ENCODE peak calls at places on chromosome 17, in four cellular contexts. O is HCT116, Z is K562, B is H1. C is an unnamed sample.
A peak's percentile ranks its signal among the peaks of the same experiment; 100 is the strongest.

GRCh38 chr17:63838586-63839184 is 3.8 kb downstream of the SMARCD2 start:
- DNase-seq in B (no peak), Z (no peak), O (no peak), C (no peak)

GRCh38 chr17:44795928-44796327 is 34.2 kb downstream of the GJC1 start:
- DNase-seq in Z (no peak), O (no peak), B (no peak), C (no peak)

GRCh38 chr17:6531575-6531974 is 24.8 kb downstream of the PITPNM3 start:
- DNase-seq in O (no peak), Z (no peak), B (no peak), C (no peak)

GRCh38 chr17:80095038-80095843 is 6.1 kb upstream of the GAA start:
- DNase-seq in Z (no peak), O (no peak), B (peak; percentile 46), C (no peak)

GRCh38 chr17:45226620-45227019 is 4.9 kb downstream of the FMNL1 start:
- DNase-seq in B (no peak), O (no peak), Z (no peak), C (no peak)

GRCh38 chr17:50051082-50051576 is 4.8 kb upstream of the ITGA3 start:
- DNase-seq in Z (peak; percentile 67), B (no peak), O (peak; percentile 96), C (no peak)

GRCh38 chr17:57035971-57036481 is 49.0 kb upstream of the AKAP1 start:
- DNase-seq in O (no peak), Z (no peak), B (no peak), C (no peak)

GRCh38 chr17:32943647-32944191 is 15.8 kb downstream of the TMEM98 start:
- DNase-seq in Z (no peak), O (no peak), B (no peak), C (no peak)

GRCh38 chr17:55200904-55201608 is 63.7 kb upstream of the HLF start:
- DNase-seq in Z (no peak), O (no peak), B (no peak), C (no peak)

GRCh38 chr17:67067571-67068517 is 23.5 kb downstream of the CACNG1 start:
- DNase-seq in O (no peak), B (no peak), Z (no peak), C (no peak)

GRCh38 chr17:67068999-67069398 is 24.6 kb downstream of the CACNG1 start:
- DNase-seq in O (no peak), Z (no peak), B (no peak), C (no peak)

GRCh38 chr17:67069591-67070136 is 25.3 kb downstream of the CACNG1 start:
- DNase-seq in O (no peak), Z (no peak), B (no peak), C (no peak)

GRCh38 chr17:67063146-67063545 is 18.8 kb downstream of the CACNG1 start:
- DNase-seq in O (no peak), Z (no peak), B (peak; percentile 30), C (no peak)

DNA sequence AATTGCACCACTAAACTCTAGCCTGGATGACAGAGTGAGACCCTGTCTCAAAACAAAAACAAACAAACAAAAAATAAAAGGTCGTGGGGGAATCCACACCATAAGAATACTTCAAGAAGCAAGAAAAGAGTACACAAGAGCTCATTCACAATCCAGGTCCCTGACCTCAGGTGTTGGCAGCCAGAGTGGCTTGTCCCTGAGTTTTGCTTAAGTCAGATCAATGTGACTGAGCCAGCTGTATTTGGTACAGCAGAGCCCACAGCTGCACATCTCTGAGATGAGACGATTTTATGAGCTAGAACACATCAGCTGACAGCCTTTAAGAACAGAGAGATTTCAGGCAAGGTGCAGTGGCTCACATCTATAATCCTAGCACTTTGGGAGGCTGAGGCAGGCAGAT is 22.4 kb downstream of the CACNG1 start:
- DNase-seq in B (no peak), O (no peak), Z (no peak), C (no peak)
- TF ChIP-seq EGR1 in B (no peak), O (no peak), Z (no peak), C (no peak)

GRCh38 chr17:19703106-19703775 is 13.1 kb downstream of the SLC47A2 start:
- DNase-seq in Z (no peak), O (no peak), B (no peak), C (no peak)
- TF ChIP-seq EGR1 in Z (no peak), O (no peak), B (no peak), C (no peak)

GRCh38 chr17:76153640-76154039 is 12.6 kb upstream of the FOXJ1 start:
- DNase-seq in O (no peak), B (no peak), Z (no peak), C (no peak)
- TF ChIP-seq EGR1 in O (no peak), B (no peak), Z (no peak), C (no peak)

GRCh38 chr17:82050761-82051641 is 610 bp downstream of the RFNG start:
- DNase-seq in O (no peak), Z (no peak), B (no peak), C (no peak)

GRCh38 chr17:82049106-82049505 is 2.5 kb downstream of the RFNG start:
- DNase-seq in O (no peak), B (no peak), Z (no peak), C (no peak)

GRCh38 chr17:82048571-82048971 is 3.0 kb downstream of the RFNG start:
- DNase-seq in O (no peak), B (no peak), Z (no peak), C (no peak)

GRCh38 chr17:82050152-82050760 is 1.4 kb downstream of the RFNG start:
- DNase-seq in B (no peak), Z (no peak), O (no peak), C (no peak)

GRCh38 chr17:82049521-82049971 is 2.1 kb downstream of the RFNG start:
- DNase-seq in B (no peak), Z (no peak), O (no peak), C (no peak)
- TF ChIP-seq EGR1 in B (no peak), Z (no peak), O (no peak), C (no peak)

GRCh38 chr17:65664296-65664695 is 102.8 kb upstream of the AXIN2 start:
- DNase-seq in O (no peak), B (no peak), Z (no peak), C (no peak)

GRCh38 chr17:65660078-65660477 is 98.6 kb upstream of the AXIN2 start:
- DNase-seq in B (no peak), O (no peak), Z (no peak), C (no peak)

GRCh38 chr17:65659512-65659911 is 98.1 kb upstream of the AXIN2 start:
- DNase-seq in B (no peak), O (no peak), Z (no peak), C (no peak)

GRCh38 chr17:65662166-65662565 is 100.7 kb upstream of the AXIN2 start:
- DNase-seq in B (no peak), O (no peak), Z (no peak), C (no peak)

GRCh38 chr17:65660947-65661346 is 99.5 kb upstream of the AXIN2 start:
- DNase-seq in B (no peak), O (no peak), Z (peak; percentile 32), C (no peak)
- TF ChIP-seq EGR1 in B (no peak), O (no peak), Z (no peak), C (no peak)

GRCh38 chr17:59558039-59558438 is 7.4 kb upstream of the DHX40 start:
- DNase-seq in Z (peak; percentile 41), O (no peak), B (no peak), C (no peak)

GRCh38 chr17:59561042-59561441 is 4.4 kb upstream of the DHX40 start:
- DNase-seq in Z (peak; percentile 71), B (no peak), O (peak; percentile 65), C (no peak)

GRCh38 chr17:59558953-59559352 is 6.5 kb upstream of the DHX40 start:
- DNase-seq in Z (no peak), B (no peak), O (no peak), C (no peak)
- TF ChIP-seq EGR1 in Z (no peak), B (no peak), O (no peak), C (no peak)

GRCh38 chr17:81734405-81735055 is 22.4 kb downstream of the SLC25A10 start:
- DNase-seq in Z (no peak), B (no peak), O (no peak), C (no peak)

GRCh38 chr17:81735181-81736102 is 23.4 kb downstream of the SLC25A10 start:
- DNase-seq in Z (peak; percentile 77), O (no peak), B (no peak), C (peak; percentile 26)

GRCh38 chr17:81733507-81734404 is 21.7 kb downstream of the SLC25A10 start:
- DNase-seq in O (peak; percentile 62), Z (peak; percentile 81), B (peak; percentile 97), C (no peak)

GRCh38 chr17:81727324-81728031 is 15.4 kb downstream of the SLC25A10 start:
- DNase-seq in Z (no peak), O (no peak), B (no peak), C (no peak)

DNA sequence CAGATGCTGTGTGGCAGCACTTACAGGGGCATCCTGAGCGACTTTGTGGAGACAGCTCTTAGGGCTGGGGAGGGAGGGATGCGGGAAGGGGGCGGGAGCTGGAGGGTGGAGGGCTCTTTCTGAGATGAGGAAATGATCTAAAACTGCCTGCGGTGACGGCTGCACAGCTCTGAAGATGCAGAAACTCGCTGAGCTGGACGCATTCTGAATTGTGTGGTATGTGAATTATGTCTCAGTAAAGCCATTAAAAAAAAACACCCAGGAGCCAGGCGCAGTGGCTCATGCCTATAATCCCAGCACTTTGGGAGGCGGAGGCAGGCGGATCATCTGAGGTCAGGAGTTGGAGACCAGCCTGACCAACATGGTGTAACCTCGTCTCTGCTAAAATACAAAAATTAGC is 19.2 kb downstream of the SLC25A10 start:
- DNase-seq in Z (no peak), O (no peak), B (no peak), C (no peak)
- TF ChIP-seq EGR1 in Z (no peak), O (no peak), B (no peak), C (no peak)

GRCh38 chr17:69325518-69326301 is 1.2 kb downstream of the ABCA5 start:
- DNase-seq in Z (no peak), O (no peak), B (no peak), C (no peak)
- TF ChIP-seq EGR1 in Z (no peak), O (no peak), B (no peak), C (no peak)

C was measured in GM12878.